ENCODE peak calls at places on chromosomes 2 and 18, in seven cellular contexts. R, O, V, A, C, T and X are unnamed samples.

GRCh38 chr2:212669761-212670160 is 131.2 kb upstream of the ERBB4 start:
- DNase-seq in R (no peak), O (no peak), V (no peak), A (no peak), C (no peak), T (no peak), X (no peak)

GRCh38 chr18:48589797-48590519 is 51.1 kb downstream of the CTIF start:
- DNase-seq in R (no peak), O (peak), V (no peak), A (no peak), C (peak), T (peak), X (peak)

GRCh38 chr2:197850882-197851281 is 46.5 kb downstream of the PLCL1 start:
- DNase-seq in R (no peak), O (no peak), V (no peak), A (no peak), C (no peak), T (no peak), X (no peak)

GRCh38 chr2:176817061-176817565 is 395.5 kb upstream of the HNRNPA3 start:
- DNase-seq in R (no peak), O (no peak), V (no peak), A (no peak), C (no peak), T (no peak), X (peak)

GRCh38 chr18:48923746-48924580 is 26.8 kb downstream of the SMAD7 start:
- DNase-seq in R (no peak), O (no peak), V (no peak), A (no peak), C (no peak), T (no peak), X (peak)

GRCh38 chr2:85106489-85107180 is 26.6 kb upstream of the TCF7L1 start:
- DNase-seq in R (no peak), O (no peak), V (no peak), A (no peak), C (no peak), T (no peak), X (no peak)

GRCh38 chr2:186883666-186884065 is 34.7 kb upstream of the ZSWIM2 start:
- DNase-seq in R (no peak), O (no peak), V (no peak), A (no peak), C (no peak), T (no peak), X (no peak)

GRCh38 chr18:6960656-6961055 is 156.9 kb downstream of the LAMA1 start:
- DNase-seq in R (no peak), O (no peak), V (no peak), A (no peak), C (no peak), T (no peak), X (peak)

GRCh38 chr2:174035117-174035516 is 69.9 kb upstream of the SP3 start:
- DNase-seq in R (no peak), O (no peak), V (no peak), A (no peak), C (no peak), T (no peak), X (no peak)

GRCh38 chr2:43648979-43649701 is 12.1 kb downstream of the PLEKHH2 start:
- DNase-seq in R (no peak), O (no peak), V (no peak), A (no peak), C (no peak), T (no peak), X (no peak)

GRCh38 chr18:47970664-47971523 is 40.4 kb upstream of the SMAD2 start:
- DNase-seq in R (no peak), O (no peak), V (no peak), A (no peak), C (no peak), T (no peak), X (no peak)

GRCh38 chr18:48402953-48403352 is 6.2 kb downstream of the ZBTB7C start:
- DNase-seq in R (no peak), O (no peak), V (no peak), A (no peak), C (no peak), T (no peak), X (no peak)

GRCh38 chr2:134138115-134138514 is 115.8 kb upstream of the MGAT5 start:
- DNase-seq in R (no peak), O (no peak), V (no peak), A (no peak), C (no peak), T (no peak), X (no peak)

GRCh38 chr2:228654707-228655106 is 473.2 kb upstream of the SPHKAP start:
- DNase-seq in R (no peak), O (no peak), V (no peak), A (no peak), C (no peak), T (no peak), X (no peak)

GRCh38 chr18:62420151-62420512 is 95.0 kb downstream of the TNFRSF11A start:
- DNase-seq in R (no peak), O (no peak), V (no peak), A (no peak), C (no peak), T (no peak), X (no peak)
- TF ChIP-seq POLR2A in R (no peak), O (no peak), V (no peak), A (no peak), C (no peak), T (no peak), X (no peak)

GRCh38 chr2:168457177-168457905 is 1.3 kb downstream of the CERS6 start:
- DNase-seq in R (no peak), O (no peak), V (no peak), A (no peak), C (no peak), T (no peak), X (no peak)

GRCh38 chr2:168453404-168453803 is 2.7 kb upstream of the CERS6 start:
- DNase-seq in R (no peak), O (no peak), V (no peak), A (no peak), C (no peak), T (no peak), X (no peak)

GRCh38 chr2:168456526-168457176 is 579 bp downstream of the CERS6 start:
- DNase-seq in R (no peak), O (peak), V (peak), A (no peak), C (no peak), T (no peak), X (peak)

GRCh38 chr2:168454737-168455691 is 1.1 kb upstream of the CERS6 start:
- DNase-seq in R (no peak), O (no peak), V (no peak), A (no peak), C (no peak), T (no peak), X (no peak)

DNA sequence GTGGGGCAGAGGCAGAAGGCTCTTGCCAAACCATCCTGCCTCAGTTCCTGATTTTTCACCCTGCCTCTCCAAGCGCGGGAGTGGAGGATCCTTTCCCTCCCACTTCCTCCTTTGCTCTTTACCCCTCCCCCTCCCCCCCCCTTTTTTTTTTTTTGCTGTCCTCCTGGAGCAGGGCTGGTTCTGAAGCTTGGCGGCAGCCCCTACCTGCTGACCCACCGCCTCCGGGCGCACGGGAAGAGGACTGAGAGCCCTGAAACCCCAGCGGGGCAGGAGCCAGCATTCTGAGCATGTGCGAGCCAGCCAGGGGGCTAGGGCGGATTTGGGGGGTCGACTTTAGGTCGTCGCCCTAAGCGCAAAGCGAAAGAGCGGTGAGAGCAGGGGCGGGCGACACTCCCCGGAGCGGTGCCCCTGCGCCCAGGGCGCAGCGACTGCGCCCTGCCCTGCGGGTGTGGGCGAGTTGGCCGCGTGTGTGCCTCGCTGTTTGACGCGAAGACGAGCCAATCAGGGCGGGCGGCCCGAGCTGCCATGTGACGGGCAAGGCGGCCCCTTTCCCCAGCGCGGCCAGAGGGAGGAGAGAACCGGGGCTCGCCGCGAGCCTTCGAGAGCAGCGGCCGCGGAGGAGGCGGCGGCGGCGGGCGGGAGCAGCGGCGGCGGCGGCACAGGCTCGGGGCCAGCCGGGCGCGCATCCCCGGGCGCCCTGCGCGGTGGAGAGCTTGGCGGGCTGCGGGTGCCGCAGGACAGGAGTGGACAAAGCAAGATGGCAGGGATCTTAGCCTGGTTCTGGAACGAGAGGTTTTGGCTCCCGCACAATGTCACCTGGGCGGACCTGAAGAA is at the start of gene CERS6:
- DNase-seq in R (peak), O (peak), V (peak), A (peak), C (peak), T (peak), X (peak)
- TF ChIP-seq POLR2A in R (peak), O (peak), V (peak), A (peak), C (peak), T (peak), X (peak)

GRCh38 chr18:3455090-3455640 is 5.2 kb downstream of the TGIF1 start:
- DNase-seq in R (no peak), O (no peak), V (no peak), A (no peak), C (no peak), T (no peak), X (no peak)
- TF ChIP-seq POLR2A in R (no peak), O (no peak), V (no peak), A (no peak), C (no peak), T (no peak), X (no peak)

GRCh38 chr2:189610700-189611099 is 30.1 kb upstream of the SLC40A1 start:
- DNase-seq in R (no peak), O (no peak), V (no peak), A (no peak), C (no peak), T (no peak), X (no peak)

GRCh38 chr2:189613650-189614420 is 33.2 kb upstream of the SLC40A1 start:
- DNase-seq in R (no peak), O (peak), V (no peak), A (no peak), C (no peak), T (no peak), X (no peak)

GRCh38 chr2:189614585-189614984 is 34.0 kb upstream of the SLC40A1 start:
- DNase-seq in R (no peak), O (no peak), V (no peak), A (no peak), C (no peak), T (no peak), X (no peak)

GRCh38 chr2:189609853-189610252 is 29.3 kb upstream of the SLC40A1 start:
- DNase-seq in R (no peak), O (peak), V (no peak), A (no peak), C (no peak), T (no peak), X (no peak)

GRCh38 chr2:189613077-189613636 is 32.6 kb upstream of the SLC40A1 start:
- DNase-seq in R (no peak), O (peak), V (peak), A (no peak), C (no peak), T (no peak), X (no peak)
- TF ChIP-seq POLR2A in R (no peak), O (peak), V (no peak), A (no peak), C (no peak), T (no peak), X (no peak)

GRCh38 chr2:74472086-74472944 is at the start of gene MRPL53:
- DNase-seq in R (peak), O (peak), V (peak), A (peak), C (peak), T (peak), X (peak)
- TF ChIP-seq POLR2A in R (peak), O (peak), V (peak), A (peak), C (peak), T (peak), X (peak)

DNA sequence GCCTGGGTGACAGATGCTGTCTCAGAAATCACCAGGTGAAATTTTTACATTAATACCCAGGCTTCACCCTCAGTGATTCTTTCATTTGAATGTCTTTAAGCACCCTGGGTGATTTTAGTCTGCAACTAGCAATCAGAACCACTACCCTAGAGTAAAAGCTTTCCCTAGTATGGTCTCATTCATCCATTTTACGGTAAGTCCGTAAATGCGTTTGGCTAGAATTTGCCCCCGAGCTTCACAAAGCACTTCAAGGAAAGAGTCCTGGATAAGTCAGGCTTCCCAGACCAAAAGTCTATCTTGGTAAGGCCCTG is 9.7 kb downstream of the SRSF7 start:
- DNase-seq in R (no peak), O (no peak), V (no peak), A (no peak), C (no peak), T (peak), X (no peak)
- TF ChIP-seq POLR2A in R (no peak), O (no peak), V (no peak), A (no peak), C (no peak), T (no peak), X (no peak)